ENCODE peak calls at places on chromosome 18, in eight cellular contexts. One of them, this sample, is unnamed.

GRCh38 chr18:42255908-42256765 is 301.1 kb downstream of the PIK3C3 start:
- ATAC-seq in sciatic nerve: no peak
- ATAC-seq in activated CD8-positive, alpha-beta memory T cell treated with anti-CD3 and anti-CD28 coated beads, Interleukin-2, amount 10 ng/mL, durations not matched to agents 7 days and 5 days: no peak
- ATAC-seq in activated CD8-positive, alpha-beta T cell treated with anti-CD3 and anti-CD28 coated beads for 36 hours: no peak
- ATAC-seq in left lung: no peak
- ATAC-seq in heart right ventricle: no peak
- ATAC-seq in CD8-positive, alpha-beta T cell: no peak
- ATAC-seq in activated naive CD4-positive, alpha-beta T cell treated with anti-CD3 and anti-CD28 coated beads, Interleukin-2, amount 50 U/mL, for 72 hours: no peak
- ATAC-seq in this sample: no peak

GRCh38 chr18:59359576-59359952 is 499 bp upstream of the LMAN1 start:
- ATAC-seq in activated CD8-positive, alpha-beta T cell treated with anti-CD3 and anti-CD28 coated beads for 36 hours: peak
- ATAC-seq in CD8-positive, alpha-beta T cell: peak
- ATAC-seq in activated naive CD4-positive, alpha-beta T cell treated with anti-CD3 and anti-CD28 coated beads, Interleukin-2, amount 50 U/mL, for 72 hours: peak
- ATAC-seq in left lung: peak
- ATAC-seq in heart right ventricle: peak
- ATAC-seq in activated CD8-positive, alpha-beta memory T cell treated with anti-CD3 and anti-CD28 coated beads, Interleukin-2, amount 10 ng/mL, durations not matched to agents 7 days and 5 days: peak
- ATAC-seq in sciatic nerve: peak
- ATAC-seq in this sample: peak

GRCh38 chr18:7846315-7846714 is 279.2 kb downstream of the PTPRM start:
- ATAC-seq in activated CD8-positive, alpha-beta memory T cell treated with anti-CD3 and anti-CD28 coated beads, Interleukin-2, amount 10 ng/mL, durations not matched to agents 7 days and 5 days: no peak
- ATAC-seq in left lung: no peak
- ATAC-seq in CD8-positive, alpha-beta T cell: no peak
- ATAC-seq in activated CD8-positive, alpha-beta T cell treated with anti-CD3 and anti-CD28 coated beads for 36 hours: no peak
- ATAC-seq in heart right ventricle: no peak
- ATAC-seq in sciatic nerve: no peak
- ATAC-seq in activated naive CD4-positive, alpha-beta T cell treated with anti-CD3 and anti-CD28 coated beads, Interleukin-2, amount 50 U/mL, for 72 hours: no peak
- ATAC-seq in this sample: no peak

GRCh38 chr18:22229456-22230124 is 60.2 kb downstream of the GATA6 start:
- ATAC-seq in activated naive CD4-positive, alpha-beta T cell treated with anti-CD3 and anti-CD28 coated beads, Interleukin-2, amount 50 U/mL, for 72 hours: no peak
- ATAC-seq in activated CD8-positive, alpha-beta T cell treated with anti-CD3 and anti-CD28 coated beads for 36 hours: no peak
- ATAC-seq in left lung: no peak
- ATAC-seq in heart right ventricle: no peak
- ATAC-seq in sciatic nerve: no peak
- ATAC-seq in activated CD8-positive, alpha-beta memory T cell treated with anti-CD3 and anti-CD28 coated beads, Interleukin-2, amount 10 ng/mL, durations not matched to agents 7 days and 5 days: no peak
- ATAC-seq in CD8-positive, alpha-beta T cell: no peak
- ATAC-seq in this sample: no peak

GRCh38 chr18:59228361-59228760 is 8.4 kb downstream of the GRP start:
- ATAC-seq in CD8-positive, alpha-beta T cell: no peak
- ATAC-seq in sciatic nerve: no peak
- ATAC-seq in heart right ventricle: no peak
- ATAC-seq in left lung: no peak
- ATAC-seq in activated CD8-positive, alpha-beta T cell treated with anti-CD3 and anti-CD28 coated beads for 36 hours: no peak
- ATAC-seq in activated CD8-positive, alpha-beta memory T cell treated with anti-CD3 and anti-CD28 coated beads, Interleukin-2, amount 10 ng/mL, durations not matched to agents 7 days and 5 days: no peak
- ATAC-seq in activated naive CD4-positive, alpha-beta T cell treated with anti-CD3 and anti-CD28 coated beads, Interleukin-2, amount 50 U/mL, for 72 hours: no peak
- ATAC-seq in this sample: no peak

GRCh38 chr18:3721771-3722661 is 272.0 kb downstream of the TGIF1 start:
- ATAC-seq in activated CD8-positive, alpha-beta T cell treated with anti-CD3 and anti-CD28 coated beads for 36 hours: no peak
- ATAC-seq in heart right ventricle: no peak
- ATAC-seq in CD8-positive, alpha-beta T cell: no peak
- ATAC-seq in left lung: peak
- ATAC-seq in activated naive CD4-positive, alpha-beta T cell treated with anti-CD3 and anti-CD28 coated beads, Interleukin-2, amount 50 U/mL, for 72 hours: no peak
- ATAC-seq in activated CD8-positive, alpha-beta memory T cell treated with anti-CD3 and anti-CD28 coated beads, Interleukin-2, amount 10 ng/mL, durations not matched to agents 7 days and 5 days: no peak
- ATAC-seq in sciatic nerve: peak
- ATAC-seq in this sample: no peak

GRCh38 chr18:58144671-58145285 is 100.8 kb downstream of the NEDD4L start:
- ATAC-seq in sciatic nerve: no peak
- ATAC-seq in left lung: no peak
- ATAC-seq in activated CD8-positive, alpha-beta memory T cell treated with anti-CD3 and anti-CD28 coated beads, Interleukin-2, amount 10 ng/mL, durations not matched to agents 7 days and 5 days: no peak
- ATAC-seq in CD8-positive, alpha-beta T cell: no peak
- ATAC-seq in activated CD8-positive, alpha-beta T cell treated with anti-CD3 and anti-CD28 coated beads for 36 hours: no peak
- ATAC-seq in heart right ventricle: no peak
- ATAC-seq in activated naive CD4-positive, alpha-beta T cell treated with anti-CD3 and anti-CD28 coated beads, Interleukin-2, amount 50 U/mL, for 72 hours: no peak
- ATAC-seq in this sample: no peak

GRCh38 chr18:24528857-24529256 is 68.4 kb downstream of the HRH4 start:
- ATAC-seq in heart right ventricle: no peak
- ATAC-seq in activated CD8-positive, alpha-beta T cell treated with anti-CD3 and anti-CD28 coated beads for 36 hours: no peak
- ATAC-seq in left lung: no peak
- ATAC-seq in activated naive CD4-positive, alpha-beta T cell treated with anti-CD3 and anti-CD28 coated beads, Interleukin-2, amount 50 U/mL, for 72 hours: no peak
- ATAC-seq in CD8-positive, alpha-beta T cell: no peak
- ATAC-seq in sciatic nerve: no peak
- ATAC-seq in activated CD8-positive, alpha-beta memory T cell treated with anti-CD3 and anti-CD28 coated beads, Interleukin-2, amount 10 ng/mL, durations not matched to agents 7 days and 5 days: no peak
- ATAC-seq in this sample: no peak

GRCh38 chr18:70662588-70662987 is 373.7 kb downstream of the SOCS6 start:
- ATAC-seq in activated naive CD4-positive, alpha-beta T cell treated with anti-CD3 and anti-CD28 coated beads, Interleukin-2, amount 50 U/mL, for 72 hours: no peak
- ATAC-seq in CD8-positive, alpha-beta T cell: no peak
- ATAC-seq in heart right ventricle: no peak
- ATAC-seq in sciatic nerve: no peak
- ATAC-seq in left lung: no peak
- ATAC-seq in activated CD8-positive, alpha-beta memory T cell treated with anti-CD3 and anti-CD28 coated beads, Interleukin-2, amount 10 ng/mL, durations not matched to agents 7 days and 5 days: no peak
- ATAC-seq in activated CD8-positive, alpha-beta T cell treated with anti-CD3 and anti-CD28 coated beads for 36 hours: peak
- ATAC-seq in this sample: peak

GRCh38 chr18:48785091-48785614 is 165.6 kb downstream of the SMAD7 start:
- ATAC-seq in activated CD8-positive, alpha-beta memory T cell treated with anti-CD3 and anti-CD28 coated beads, Interleukin-2, amount 10 ng/mL, durations not matched to agents 7 days and 5 days: peak
- ATAC-seq in CD8-positive, alpha-beta T cell: peak
- ATAC-seq in sciatic nerve: no peak
- ATAC-seq in activated CD8-positive, alpha-beta T cell treated with anti-CD3 and anti-CD28 coated beads for 36 hours: peak
- ATAC-seq in left lung: peak
- ATAC-seq in activated naive CD4-positive, alpha-beta T cell treated with anti-CD3 and anti-CD28 coated beads, Interleukin-2, amount 50 U/mL, for 72 hours: peak
- ATAC-seq in heart right ventricle: no peak
- ATAC-seq in this sample: peak

GRCh38 chr18:59052965-59053960 is 86.4 kb upstream of the SEC11C start:
- ATAC-seq in CD8-positive, alpha-beta T cell: no peak
- ATAC-seq in activated CD8-positive, alpha-beta memory T cell treated with anti-CD3 and anti-CD28 coated beads, Interleukin-2, amount 10 ng/mL, durations not matched to agents 7 days and 5 days: no peak
- ATAC-seq in activated CD8-positive, alpha-beta T cell treated with anti-CD3 and anti-CD28 coated beads for 36 hours: no peak
- ATAC-seq in activated naive CD4-positive, alpha-beta T cell treated with anti-CD3 and anti-CD28 coated beads, Interleukin-2, amount 50 U/mL, for 72 hours: no peak
- ATAC-seq in heart right ventricle: no peak
- ATAC-seq in left lung: no peak
- ATAC-seq in sciatic nerve: peak
- ATAC-seq in this sample: no peak

GRCh38 chr18:45626330-45627203 is 11.3 kb downstream of the SLC14A2 start:
- ATAC-seq in CD8-positive, alpha-beta T cell: no peak
- ATAC-seq in heart right ventricle: peak
- ATAC-seq in activated CD8-positive, alpha-beta memory T cell treated with anti-CD3 and anti-CD28 coated beads, Interleukin-2, amount 10 ng/mL, durations not matched to agents 7 days and 5 days: no peak
- ATAC-seq in activated naive CD4-positive, alpha-beta T cell treated with anti-CD3 and anti-CD28 coated beads, Interleukin-2, amount 50 U/mL, for 72 hours: no peak
- ATAC-seq in activated CD8-positive, alpha-beta T cell treated with anti-CD3 and anti-CD28 coated beads for 36 hours: no peak
- ATAC-seq in sciatic nerve: no peak
- ATAC-seq in left lung: peak
- ATAC-seq in this sample: no peak

This sample was measured in activated T-helper 17 cell treated with anti-CD3 and anti-CD28 coated beads, Interleukin-2, amount 50 U/mL, for 72 hours.